ENCODE peak calls at places on chromosome 2, in eight cellular contexts. B, I, H, X, R, J, K and G are unnamed samples.
A peak's percentile ranks its signal among the peaks of the same experiment; 100 is the strongest.

GRCh38 chr2:65055427-65056214 is 595 bp upstream of the CEP68 start:
- DNase-seq in B (no peak), I (no peak), H (no peak), X (no peak), R (peak; percentile 64), J (peak; percentile 32), K (no peak), G (no peak)

GRCh38 chr2:134674687-134675086 is 44.1 kb downstream of the TMEM163 start:
- DNase-seq in B (no peak), I (no peak), H (no peak), X (no peak), R (no peak), J (no peak), K (no peak), G (no peak)

GRCh38 chr2:176106636-176107539 is at the start of gene HOXD11:
- DNase-seq in B (no peak), I (no peak), H (no peak), X (no peak), R (no peak), J (peak; percentile 78), K (no peak), G (no peak)

GRCh38 chr2:144745424-144745823 is 225.5 kb upstream of the ZEB2 start:
- DNase-seq in B (no peak), I (no peak), H (no peak), X (no peak), R (no peak), J (no peak), K (no peak), G (no peak)

GRCh38 chr2:147345246-147345645 is 499.6 kb upstream of the ACVR2A start:
- DNase-seq in B (no peak), I (peak; percentile 1), H (no peak), X (no peak), R (no peak), J (no peak), K (no peak), G (no peak)

GRCh38 chr2:235599596-235600338 is 105.9 kb downstream of the AGAP1 start:
- DNase-seq in B (no peak), I (no peak), H (no peak), X (no peak), R (no peak), J (no peak), K (no peak), G (no peak)

GRCh38 chr2:152611458-152612231 is 105.6 kb downstream of the PRPF40A start:
- DNase-seq in B (peak; percentile 77), I (peak; percentile 83), H (peak; percentile 23), X (no peak), R (no peak), J (no peak), K (peak; percentile 36), G (no peak)

GRCh38 chr2:72442270-72442669 is 294.6 kb upstream of the CYP26B1 start:
- DNase-seq in B (no peak), I (no peak), H (no peak), X (no peak), R (no peak), J (no peak), K (no peak), G (no peak)

GRCh38 chr2:71466301-71467179 is 13.2 kb downstream of the DYSF start:
- DNase-seq in B (no peak), I (no peak), H (no peak), X (no peak), R (no peak), J (no peak), K (peak; percentile 49), G (no peak)

GRCh38 chr2:7621018-7621814 is 704.0 kb downstream of the RNF144A start:
- DNase-seq in B (no peak), I (no peak), H (no peak), X (no peak), R (no peak), J (no peak), K (no peak), G (no peak)

GRCh38 chr2:218059289-218059688 is 9.8 kb upstream of the RUFY4 start:
- DNase-seq in B (no peak), I (no peak), H (no peak), X (no peak), R (no peak), J (no peak), K (no peak), G (no peak)

GRCh38 chr2:78457269-78457668 is 568.2 kb upstream of the REG3G start:
- DNase-seq in B (no peak), I (no peak), H (no peak), X (no peak), R (no peak), J (no peak), K (no peak), G (no peak)

GRCh38 chr2:240655931-240656886 is 26.5 kb downstream of the AQP12B start:
- DNase-seq in B (peak; percentile 28), I (peak; percentile 16), H (no peak), X (no peak), R (no peak), J (no peak), K (no peak), G (no peak)